ENCODE peak calls at places on chromosomes 12 and 14, in six cellular contexts. J is DMS153, B is endothelial cell, S is mucosa of descending colon, L is H4, Q is A549. W is an unnamed sample.

GRCh38 chr12:104694711-104695110 is 238.0 kb downstream of the CHST11 start:
- DNase-seq in J (no peak), B (no peak), S (no peak), L (no peak), Q (no peak), W (no peak)

GRCh38 chr14:68286667-68287066 is 467.1 kb downstream of the RAD51B start:
- DNase-seq in J (no peak), B (no peak), S (no peak), L (no peak), Q (no peak), W (no peak)

GRCh38 chr12:131082795-131083194 is 129.1 kb downstream of the ADGRD1 start:
- DNase-seq in J (no peak), B (no peak), S (no peak), L (no peak), Q (no peak), W (no peak)

GRCh38 chr14:70595443-70596185 is 4.8 kb downstream of the MED6 start:
- DNase-seq in J (no peak), B (no peak), S (no peak), L (no peak), Q (no peak), W (no peak)

GRCh38 chr14:105939810-105940508 is 413.6 kb downstream of the TMEM121 start:
- DNase-seq in J (no peak), B (no peak), S (no peak), L (no peak), Q (no peak), W (no peak)

GRCh38 chr12:94621662-94622359 is 28.5 kb downstream of the TMCC3 start:
- DNase-seq in J (peak), B (no peak), S (no peak), L (no peak), Q (no peak), W (no peak)

GRCh38 chr12:56769868-56770267 is 6.7 kb downstream of the HSD17B6 start:
- DNase-seq in J (no peak), B (no peak), S (no peak), L (no peak), Q (no peak), W (no peak)

GRCh38 chr12:27331299-27331926 is 1.2 kb upstream of the BMAL2 start:
- DNase-seq in J (no peak), B (no peak), S (no peak), L (peak), Q (peak), W (no peak)

GRCh38 chr14:96191355-96191754 is 13.3 kb upstream of the BDKRB2 start:
- DNase-seq in J (no peak), B (no peak), S (no peak), L (no peak), Q (no peak), W (no peak)

GRCh38 chr14:37443461-37443860 is 151.6 kb downstream of the FOXA1 start:
- DNase-seq in J (no peak), B (no peak), S (no peak), L (no peak), Q (no peak), W (no peak)